ENCODE peak calls at places on chromosomes 2 and 18, in eight cellular contexts. U, V, Y, J, K, R, O and C are unnamed samples.

GRCh38 chr18:79525556-79526467 is 130.1 kb downstream of the NFATC1 start:
- DNase-seq in U (no peak), V (peak; percentile 56), Y (no peak), J (no peak), K (no peak), R (peak; percentile 78), O (peak; percentile 45), C (peak; percentile 44)

GRCh38 chr2:67619204-67619603 is 222.1 kb downstream of the ETAA1 start:
- DNase-seq in U (no peak), V (no peak), Y (no peak), J (no peak), K (no peak), R (no peak), O (no peak), C (no peak)

GRCh38 chr2:27471961-27472360 is 17.6 kb downstream of the IFT172 start:
- DNase-seq in U (peak; percentile 8), V (no peak), Y (no peak), J (no peak), K (no peak), R (no peak), O (no peak), C (no peak)

GRCh38 chr2:240234503-240234951 is 94.1 kb upstream of the OTOS start:
- DNase-seq in U (no peak), V (no peak), Y (no peak), J (no peak), K (no peak), R (no peak), O (no peak), C (peak; percentile 9)

GRCh38 chr2:216211614-216212013 is 102.5 kb downstream of the XRCC5 start:
- DNase-seq in U (no peak), V (no peak), Y (no peak), J (no peak), K (no peak), R (no peak), O (no peak), C (no peak)

GRCh38 chr2:196130039-196130825 is 41.1 kb downstream of the STK17B start:
- DNase-seq in U (no peak), V (no peak), Y (no peak), J (no peak), K (no peak), R (no peak), O (no peak), C (no peak)

GRCh38 chr2:174577967-174578589 is 19.5 kb downstream of the WIPF1 start:
- DNase-seq in U (peak; percentile 61), V (no peak), Y (peak; percentile 34), J (no peak), K (no peak), R (no peak), O (peak; percentile 82), C (no peak)

GRCh38 chr2:124112966-124113365 is 87.9 kb downstream of the CNTNAP5 start:
- DNase-seq in U (no peak), V (no peak), Y (no peak), J (no peak), K (no peak), R (no peak), O (peak; percentile 84), C (no peak)

GRCh38 chr2:85238607-85239006 is 89.2 kb downstream of the TGOLN2 start:
- DNase-seq in U (no peak), V (no peak), Y (no peak), J (no peak), K (no peak), R (no peak), O (no peak), C (no peak)
- H3K4me1 ChIP-seq in U (peaks cover 90% of the 10 kb centered on the region), V (peaks cover 5% of the 10 kb centered on the region), Y (no peaks in the 10 kb centered on the region), J (no peaks in the 10 kb centered on the region), K (no peaks in the 10 kb centered on the region), R (peaks cover 39% of the 10 kb centered on the region), O (peaks cover 17% of the 10 kb centered on the region), C (peaks cover 5% of the 10 kb centered on the region)

GRCh38 chr2:119422521-119422920 is 9.1 kb upstream of the TMEM37 start:
- DNase-seq in U (no peak), V (no peak), Y (no peak), J (no peak), K (no peak), R (no peak), O (no peak), C (no peak)

GRCh38 chr2:119423041-119423440 is 8.6 kb upstream of the TMEM37 start:
- DNase-seq in U (no peak), V (no peak), Y (no peak), J (no peak), K (no peak), R (no peak), O (no peak), C (no peak)

GRCh38 chr2:119419803-119420508 is 11.7 kb upstream of the TMEM37 start:
- DNase-seq in U (no peak), V (no peak), Y (no peak), J (no peak), K (no peak), R (no peak), O (no peak), C (no peak)

GRCh38 chr2:119421304-119421703 is 10.3 kb upstream of the TMEM37 start:
- DNase-seq in U (no peak), V (no peak), Y (no peak), J (no peak), K (no peak), R (no peak), O (no peak), C (no peak)

GRCh38 chr2:119421731-119422130 is 9.9 kb upstream of the TMEM37 start:
- DNase-seq in U (no peak), V (no peak), Y (no peak), J (no peak), K (no peak), R (no peak), O (no peak), C (no peak)
- H3K4me1 ChIP-seq in U (peaks cover 1% of the 10 kb centered on the region), V (no peaks in the 10 kb centered on the region), Y (no peaks in the 10 kb centered on the region), J (peaks cover 37% of the 10 kb centered on the region), K (no peaks in the 10 kb centered on the region), R (no peaks in the 10 kb centered on the region), O (peaks cover 3% of the 10 kb centered on the region), C (peaks cover 8% of the 10 kb centered on the region)

GRCh38 chr2:197293252-197294007 is 17.1 kb downstream of the ANKRD44 start:
- DNase-seq in U (no peak), V (no peak), Y (no peak), J (no peak), K (no peak), R (no peak), O (peak; percentile 49), C (no peak)

GRCh38 chr2:197296861-197297260 is 13.7 kb downstream of the ANKRD44 start:
- DNase-seq in U (no peak), V (no peak), Y (no peak), J (no peak), K (no peak), R (no peak), O (no peak), C (no peak)

GRCh38 chr2:197297262-197297661 is 13.3 kb downstream of the ANKRD44 start:
- DNase-seq in U (no peak), V (no peak), Y (no peak), J (no peak), K (no peak), R (no peak), O (no peak), C (no peak)

GRCh38 chr2:197292614-197293013 is 18.0 kb downstream of the ANKRD44 start:
- DNase-seq in U (no peak), V (no peak), Y (no peak), J (no peak), K (no peak), R (no peak), O (no peak), C (no peak)

GRCh38 chr2:197294260-197294659 is 16.3 kb downstream of the ANKRD44 start:
- DNase-seq in U (no peak), V (no peak), Y (no peak), J (no peak), K (no peak), R (no peak), O (no peak), C (no peak)
- H3K4me1 ChIP-seq in U (no peaks in the 10 kb centered on the region), V (peaks cover 14% of the 10 kb centered on the region), Y (peaks cover 94% of the 10 kb centered on the region), J (no peaks in the 10 kb centered on the region), K (peaks cover 58% of the 10 kb centered on the region), R (peaks cover 23% of the 10 kb centered on the region), O (no peaks in the 10 kb centered on the region), C (peaks cover 14% of the 10 kb centered on the region)

GRCh38 chr2:47310801-47311560 is 92.0 kb upstream of the MSH2 start:
- DNase-seq in U (no peak), V (peak; percentile 31), Y (no peak), J (no peak), K (no peak), R (peak; percentile 52), O (peak; percentile 26), C (peak; percentile 87)

GRCh38 chr2:47311764-47312503 is 91.0 kb upstream of the MSH2 start:
- DNase-seq in U (no peak), V (no peak), Y (no peak), J (no peak), K (no peak), R (no peak), O (no peak), C (no peak)

GRCh38 chr2:47309952-47310800 is 92.8 kb upstream of the MSH2 start:
- DNase-seq in U (peak; percentile 15), V (no peak), Y (no peak), J (no peak), K (peak; percentile 100), R (no peak), O (peak; percentile 78), C (no peak)

GRCh38 chr2:47307066-47307465 is 95.9 kb upstream of the MSH2 start:
- DNase-seq in U (no peak), V (no peak), Y (no peak), J (no peak), K (no peak), R (no peak), O (no peak), C (no peak)

GRCh38 chr2:47309472-47309951 is 93.4 kb upstream of the MSH2 start:
- DNase-seq in U (no peak), V (no peak), Y (no peak), J (no peak), K (no peak), R (no peak), O (no peak), C (no peak)
- H3K4me1 ChIP-seq in U (peaks cover 16% of the 10 kb centered on the region), V (peaks cover 17% of the 10 kb centered on the region), Y (no peaks in the 10 kb centered on the region), J (peaks cover 80% of the 10 kb centered on the region), K (peaks cover 44% of the 10 kb centered on the region), R (peaks cover 31% of the 10 kb centered on the region), O (peaks cover 19% of the 10 kb centered on the region), C (peaks cover 46% of the 10 kb centered on the region)

GRCh38 chr2:65388626-65389390 is 43.6 kb downstream of the SPRED2 start:
- DNase-seq in U (no peak), V (no peak), Y (no peak), J (no peak), K (no peak), R (no peak), O (no peak), C (no peak)

GRCh38 chr2:65388051-65388531 is 44.3 kb downstream of the SPRED2 start:
- DNase-seq in U (no peak), V (no peak), Y (no peak), J (no peak), K (peak; percentile 77), R (no peak), O (no peak), C (no peak)

GRCh38 chr2:65392609-65393008 is 39.8 kb downstream of the SPRED2 start:
- DNase-seq in U (no peak), V (no peak), Y (no peak), J (no peak), K (no peak), R (no peak), O (no peak), C (no peak)

GRCh38 chr2:65389476-65389875 is 42.9 kb downstream of the SPRED2 start:
- DNase-seq in U (no peak), V (no peak), Y (no peak), J (no peak), K (no peak), R (no peak), O (no peak), C (no peak)

GRCh38 chr2:65390134-65390533 is 42.3 kb downstream of the SPRED2 start:
- DNase-seq in U (no peak), V (no peak), Y (no peak), J (no peak), K (peak; percentile 71), R (no peak), O (no peak), C (no peak)
- H3K4me1 ChIP-seq in U (peaks cover 16% of the 10 kb centered on the region), V (peaks cover 6% of the 10 kb centered on the region), Y (no peaks in the 10 kb centered on the region), J (peaks cover 21% of the 10 kb centered on the region), K (peaks cover 74% of the 10 kb centered on the region), R (peaks cover 57% of the 10 kb centered on the region), O (no peaks in the 10 kb centered on the region), C (no peaks in the 10 kb centered on the region)